ENCODE peak calls at places on chromosomes 11 and 22, in four cellular contexts. One of them, this sample, is unnamed.

GRCh38 chr11:36594316-36594989 is at the start of gene IFTAP:
- DNase-seq in Kasumi-1: peak; percentile 96
- DNase-seq in HS-27A: peak; percentile 78
- DNase-seq in Caki2: peak; percentile 87
- DNase-seq in this sample: peak; percentile 94

GRCh38 chr11:73171762-73172161 is 29.6 kb upstream of the FCHSD2 start:
- DNase-seq in Kasumi-1: no peak
- DNase-seq in Caki2: no peak
- DNase-seq in HS-27A: no peak
- DNase-seq in this sample: no peak

GRCh38 chr22:24964441-24964840 is 11.9 kb downstream of the KIAA1671 start:
- DNase-seq in Caki2: no peak
- DNase-seq in Kasumi-1: no peak
- DNase-seq in HS-27A: no peak
- DNase-seq in this sample: no peak

GRCh38 chr11:2955896-2956476 is 26.8 kb upstream of the PHLDA2 start:
- DNase-seq in Caki2: no peak
- DNase-seq in Kasumi-1: no peak
- DNase-seq in HS-27A: no peak
- DNase-seq in this sample: no peak

GRCh38 chr22:50542416-50542927 is 3.2 kb upstream of the KLHDC7B start:
- DNase-seq in HS-27A: no peak
- DNase-seq in Kasumi-1: no peak
- DNase-seq in Caki2: peak; percentile 42
- DNase-seq in this sample: no peak

GRCh38 chr22:35368386-35368785 is 12.5 kb upstream of the HMOX1 start:
- DNase-seq in HS-27A: no peak
- DNase-seq in Caki2: no peak
- DNase-seq in Kasumi-1: no peak
- DNase-seq in this sample: no peak

GRCh38 chr22:35785181-35785923 is 67.7 kb downstream of the APOL5 start:
- DNase-seq in HS-27A: no peak
- DNase-seq in Kasumi-1: peak; percentile 28
- DNase-seq in Caki2: no peak
- DNase-seq in this sample: no peak

GRCh38 chr11:86206296-86206695 is 38.3 kb upstream of the EED start:
- DNase-seq in Kasumi-1: no peak
- DNase-seq in Caki2: no peak
- DNase-seq in HS-27A: no peak
- DNase-seq in this sample: no peak

GRCh38 chr22:27554106-27554814 is 247.3 kb downstream of the MN1 start:
- DNase-seq in Caki2: no peak
- DNase-seq in Kasumi-1: no peak
- DNase-seq in HS-27A: no peak
- DNase-seq in this sample: no peak

GRCh38 chr11:125720781-125721180 is 25.3 kb upstream of the PATE1 start:
- DNase-seq in Caki2: no peak
- DNase-seq in HS-27A: no peak
- DNase-seq in Kasumi-1: no peak
- DNase-seq in this sample: no peak

GRCh38 chr11:124799384-124800225 is 601 bp downstream of the MSANTD2 start:
- DNase-seq in Kasumi-1: peak; percentile 35
- DNase-seq in Caki2: peak; percentile 48
- DNase-seq in HS-27A: no peak
- DNase-seq in this sample: no peak

GRCh38 chr11:68340003-68340767 is 27.8 kb downstream of the LRP5 start:
- DNase-seq in Caki2: no peak
- DNase-seq in Kasumi-1: no peak
- DNase-seq in HS-27A: no peak
- DNase-seq in this sample: no peak

GRCh38 chr11:76132268-76132667 is 74.0 kb downstream of the WNT11 start:
- DNase-seq in Kasumi-1: no peak
- DNase-seq in HS-27A: no peak
- DNase-seq in Caki2: no peak
- DNase-seq in this sample: no peak

GRCh38 chr22:40396882-40397281 is 26.5 kb downstream of the SGSM3 start:
- DNase-seq in HS-27A: no peak
- DNase-seq in Kasumi-1: no peak
- DNase-seq in Caki2: no peak
- DNase-seq in this sample: no peak

GRCh38 chr11:66262191-66262590 is 6.2 kb upstream of the RAB1B start:
- DNase-seq in Kasumi-1: no peak
- DNase-seq in Caki2: no peak
- DNase-seq in HS-27A: no peak
- DNase-seq in this sample: no peak

GRCh38 chr11:726278-726915 is 20.4 kb downstream of the EPS8L2 start:
- DNase-seq in Kasumi-1: no peak
- DNase-seq in HS-27A: no peak
- DNase-seq in Caki2: no peak
- DNase-seq in this sample: peak; percentile 7

GRCh38 chr22:19429950-19430889 is 1.3 kb downstream of the HIRA start:
- DNase-seq in HS-27A: no peak
- DNase-seq in Caki2: peak; percentile 32
- DNase-seq in Kasumi-1: peak; percentile 55
- DNase-seq in this sample: no peak

GRCh38 chr11:60098508-60098907 is 10.0 kb downstream of the MS4A2 start:
- DNase-seq in HS-27A: no peak
- DNase-seq in Kasumi-1: no peak
- DNase-seq in Caki2: peak; percentile 17
- DNase-seq in this sample: no peak

GRCh38 chr11:64890084-64890944 is 11.9 kb upstream of the EHD1 start:
- DNase-seq in Kasumi-1: no peak
- DNase-seq in HS-27A: no peak
- DNase-seq in Caki2: peak; percentile 48
- DNase-seq in this sample: no peak

GRCh38 chr11:23973244-23973643 is 523.6 kb upstream of the LUZP2 start:
- DNase-seq in HS-27A: no peak
- DNase-seq in Kasumi-1: no peak
- DNase-seq in Caki2: no peak
- DNase-seq in this sample: no peak

GRCh38 chr11:134469627-134470026 is 57.6 kb upstream of the B3GAT1 start:
- DNase-seq in Caki2: no peak
- DNase-seq in HS-27A: no peak
- DNase-seq in Kasumi-1: no peak
- DNase-seq in this sample: peak; percentile 4

GRCh38 chr11:8832571-8833260 is 78.3 kb upstream of the AKIP1 start:
- DNase-seq in HS-27A: peak; percentile 49
- DNase-seq in Caki2: no peak
- DNase-seq in Kasumi-1: peak; percentile 27
- DNase-seq in this sample: no peak

GRCh38 chr11:75780888-75781287 is 12.3 kb downstream of the DGAT2 start:
- DNase-seq in Caki2: no peak
- DNase-seq in Kasumi-1: no peak
- DNase-seq in HS-27A: no peak
- DNase-seq in this sample: no peak

GRCh38 chr11:89477175-89477574 is 14.0 kb downstream of the NOX4 start:
- DNase-seq in Caki2: no peak
- DNase-seq in HS-27A: no peak
- DNase-seq in Kasumi-1: no peak
- DNase-seq in this sample: no peak

GRCh38 chr11:77084581-77085191 is 17.9 kb downstream of the CAPN5 start:
- DNase-seq in HS-27A: no peak
- DNase-seq in Kasumi-1: no peak
- DNase-seq in Caki2: no peak
- DNase-seq in this sample: no peak

GRCh38 chr11:134587345-134587744 is 175.3 kb upstream of the B3GAT1 start:
- DNase-seq in Caki2: no peak
- DNase-seq in HS-27A: no peak
- DNase-seq in Kasumi-1: no peak
- DNase-seq in this sample: no peak

GRCh38 chr11:85475637-85476517 is 151.3 kb downstream of the DLG2 start:
- DNase-seq in Caki2: no peak
- DNase-seq in HS-27A: no peak
- DNase-seq in Kasumi-1: no peak
- DNase-seq in this sample: no peak

GRCh38 chr11:18010271-18010670 is 2.6 kb downstream of the SERGEF start:
- DNase-seq in Caki2: no peak
- DNase-seq in HS-27A: no peak
- DNase-seq in Kasumi-1: peak; percentile 14
- DNase-seq in this sample: no peak

GRCh38 chr11:75453916-75454655 is 21.1 kb upstream of the KLHL35 start:
- DNase-seq in Kasumi-1: no peak
- DNase-seq in Caki2: no peak
- DNase-seq in HS-27A: no peak
- DNase-seq in this sample: no peak

GRCh38 chr11:12756101-12756500 is 81.9 kb downstream of the TEAD1 start:
- DNase-seq in HS-27A: no peak
- DNase-seq in Kasumi-1: no peak
- DNase-seq in Caki2: no peak
- DNase-seq in this sample: no peak

GRCh38 chr11:2176389-2176900 is 4.8 kb upstream of the TH start:
- DNase-seq in Kasumi-1: no peak
- DNase-seq in HS-27A: no peak
- DNase-seq in Caki2: no peak
- DNase-seq in this sample: no peak

GRCh38 chr11:119680899-119681370 is 48.1 kb downstream of the NECTIN1 start:
- DNase-seq in HS-27A: no peak
- DNase-seq in Caki2: no peak
- DNase-seq in Kasumi-1: no peak
- DNase-seq in this sample: no peak

GRCh38 chr11:102046841-102047240 is 396 bp upstream of the CFAP300 start:
- DNase-seq in HS-27A: no peak
- DNase-seq in Caki2: no peak
- DNase-seq in Kasumi-1: no peak
- DNase-seq in this sample: no peak

GRCh38 chr22:44638966-44639739 is 62.9 kb upstream of the PRR5 start:
- DNase-seq in Caki2: no peak
- DNase-seq in Kasumi-1: no peak
- DNase-seq in HS-27A: no peak
- DNase-seq in this sample: no peak

GRCh38 chr11:19936461-19936860 is 223.8 kb downstream of the DBX1 start:
- DNase-seq in HS-27A: no peak
- DNase-seq in Kasumi-1: no peak
- DNase-seq in Caki2: no peak
- DNase-seq in this sample: no peak

GRCh38 chr11:90614318-90614717 is 391.5 kb upstream of the CHORDC1 start:
- DNase-seq in HS-27A: no peak
- DNase-seq in Caki2: no peak
- DNase-seq in Kasumi-1: no peak
- DNase-seq in this sample: no peak

GRCh38 chr11:122367809-122368231 is 251.8 kb upstream of the BLID start:
- DNase-seq in HS-27A: no peak
- DNase-seq in Caki2: no peak
- DNase-seq in Kasumi-1: no peak
- DNase-seq in this sample: no peak

GRCh38 chr22:45834241-45834640 is 142.7 kb downstream of the WNT7B start:
- DNase-seq in Caki2: no peak
- DNase-seq in Kasumi-1: no peak
- DNase-seq in HS-27A: no peak
- DNase-seq in this sample: no peak

GRCh38 chr11:15858881-15859280 is 497.5 kb downstream of the SOX6 start:
- DNase-seq in Caki2: no peak
- DNase-seq in HS-27A: no peak
- DNase-seq in Kasumi-1: no peak
- DNase-seq in this sample: no peak